ENCODE peak calls at places on chromosomes 6 and 20, in nine cellular contexts. M is Calu3, Q is left ventricle myocardium inferior, R is B cell, L is uterus, H is H9, P is natural killer cell, S is lung, D is HFFc6. X is an unnamed sample.

GRCh38 chr20:57671662-57672061 is 38.2 kb downstream of the PMEPA1 start:
- DNase-seq in M (no peak), Q (no peak), R (no peak), L (no peak), H (no peak), P (no peak), S (no peak), D (no peak), X (no peak)

GRCh38 chr6:111992851-111993250 is 61.1 kb upstream of the CCN6 start:
- DNase-seq in M (no peak), Q (no peak), R (no peak), L (no peak), H (no peak), P (no peak), S (no peak), D (no peak), X (peak)

GRCh38 chr6:33886673-33887144 is 82.9 kb upstream of the MLN start:
- DNase-seq in M (no peak), Q (peak), R (no peak), L (peak), H (no peak), P (no peak), S (peak), D (peak), X (no peak)

GRCh38 chr6:105650367-105650766 is 247.5 kb upstream of the PREP start:
- DNase-seq in M (no peak), Q (no peak), R (no peak), L (no peak), H (no peak), P (no peak), S (no peak), D (no peak), X (no peak)

GRCh38 chr20:61828891-61829290 is 236.8 kb downstream of the TAF4 start:
- DNase-seq in M (no peak), Q (no peak), R (no peak), L (no peak), H (no peak), P (no peak), S (no peak), D (no peak), X (no peak)

GRCh38 chr6:55260181-55260580 is 67.1 kb upstream of the GFRAL start:
- DNase-seq in M (no peak), Q (no peak), R (no peak), L (no peak), H (no peak), P (no peak), S (no peak), D (no peak), X (peak)

GRCh38 chr6:31178143-31179041 is 7.9 kb upstream of the POU5F1 start:
- DNase-seq in M (peak), Q (no peak), R (no peak), L (no peak), H (no peak), P (no peak), S (no peak), D (no peak), X (peak)

GRCh38 chr6:35603326-35604202 is 85.2 kb downstream of the FKBP5 start:
- DNase-seq in M (no peak), Q (no peak), R (no peak), L (no peak), H (no peak), P (no peak), S (no peak), D (no peak), X (no peak)

GRCh38 chr20:36307412-36308317 is 1.5 kb downstream of the DLGAP4 start:
- DNase-seq in M (no peak), Q (no peak), R (no peak), L (no peak), H (no peak), P (no peak), S (no peak), D (no peak), X (peak)

GRCh38 chr6:108114861-108115597 is 40.5 kb upstream of the OSTM1 start:
- DNase-seq in M (peak), Q (peak), R (peak), L (peak), H (peak), P (no peak), S (peak), D (peak), X (peak)

GRCh38 chr6:94071835-94072234 is 652.5 kb upstream of the EPHA7 start:
- DNase-seq in M (no peak), Q (no peak), R (no peak), L (no peak), H (no peak), P (no peak), S (no peak), D (no peak), X (no peak)

GRCh38 chr6:41581381-41581991 is 35.3 kb downstream of the FOXP4 start:
- DNase-seq in M (no peak), Q (no peak), R (no peak), L (peak), H (no peak), P (no peak), S (no peak), D (peak), X (no peak)

GRCh38 chr6:132286298-132287019 is 114.8 kb downstream of the MOXD1 start:
- DNase-seq in M (no peak), Q (no peak), R (peak), L (no peak), H (no peak), P (no peak), S (no peak), D (no peak), X (no peak)

GRCh38 chr6:108118791-108119211 is 44.3 kb upstream of the OSTM1 start:
- DNase-seq in M (no peak), Q (no peak), R (peak), L (no peak), H (peak), P (no peak), S (no peak), D (no peak), X (peak)

GRCh38 chr6:138485005-138485545 is 14.2 kb downstream of the NHSL1 start:
- DNase-seq in M (no peak), Q (no peak), R (no peak), L (no peak), H (no peak), P (no peak), S (no peak), D (no peak), X (no peak)

GRCh38 chr6:11212625-11213024 is 19.8 kb downstream of the NEDD9 start:
- DNase-seq in M (no peak), Q (peak), R (no peak), L (peak), H (no peak), P (no peak), S (peak), D (peak), X (no peak)

GRCh38 chr6:41422156-41422555 is 86.7 kb downstream of the NCR2 start:
- DNase-seq in M (no peak), Q (no peak), R (no peak), L (no peak), H (no peak), P (no peak), S (no peak), D (no peak), X (no peak)

GRCh38 chr20:3766832-3767433 is 620 bp downstream of the ADISSP start:
- DNase-seq in M (no peak), Q (no peak), R (no peak), L (no peak), H (no peak), P (no peak), S (no peak), D (no peak), X (no peak)

GRCh38 chr6:99241905-99242534 is 107.5 kb downstream of the FAXC start:
- DNase-seq in M (peak), Q (no peak), R (no peak), L (no peak), H (peak), P (no peak), S (no peak), D (peak), X (peak)

GRCh38 chr6:44052419-44053011 is 74.7 kb downstream of the MRPL14 start:
- DNase-seq in M (no peak), Q (no peak), R (no peak), L (no peak), H (peak), P (no peak), S (no peak), D (peak), X (peak)

GRCh38 chr6:5151955-5152401 is 66.8 kb downstream of the PPP1R3G start:
- DNase-seq in M (no peak), Q (no peak), R (no peak), L (no peak), H (no peak), P (no peak), S (no peak), D (peak), X (no peak)

GRCh38 chr6:17930321-17930993 is 57.0 kb downstream of the KIF13A start:
- DNase-seq in M (no peak), Q (no peak), R (no peak), L (no peak), H (no peak), P (no peak), S (no peak), D (no peak), X (no peak)

GRCh38 chr6:1916334-1916985 is 306.7 kb downstream of the FOXC1 start:
- DNase-seq in M (peak), Q (no peak), R (no peak), L (no peak), H (no peak), P (no peak), S (no peak), D (peak), X (no peak)

GRCh38 chr20:20440473-20440872 is 72.6 kb downstream of the INSM1 start:
- DNase-seq in M (no peak), Q (no peak), R (no peak), L (no peak), H (no peak), P (no peak), S (no peak), D (no peak), X (no peak)

GRCh38 chr20:63686492-63687321 is 9.7 kb upstream of the TNFRSF6B start:
- DNase-seq in M (peak), Q (peak), R (no peak), L (peak), H (no peak), P (no peak), S (peak), D (peak), X (no peak)

GRCh38 chr20:1130849-1131248 is 12.4 kb downstream of the PSMF1 start:
- DNase-seq in M (no peak), Q (peak), R (peak), L (no peak), H (no peak), P (no peak), S (peak), D (no peak), X (no peak)

GRCh38 chr20:36249450-36249849 is 13.2 kb downstream of the AAR2 start:
- DNase-seq in M (no peak), Q (no peak), R (no peak), L (no peak), H (no peak), P (no peak), S (no peak), D (no peak), X (no peak)

GRCh38 chr6:44430322-44430721 is 42.8 kb downstream of the CDC5L start:
- DNase-seq in M (no peak), Q (no peak), R (no peak), L (no peak), H (no peak), P (no peak), S (no peak), D (peak), X (no peak)

GRCh38 chr20:54324041-54324440 is 116.2 kb downstream of the PFDN4 start:
- DNase-seq in M (no peak), Q (no peak), R (no peak), L (no peak), H (no peak), P (no peak), S (no peak), D (no peak), X (no peak)

GRCh38 chr6:24766685-24767462 is 7.9 kb upstream of the GMNN start:
- DNase-seq in M (no peak), Q (no peak), R (peak), L (no peak), H (no peak), P (no peak), S (no peak), D (peak), X (no peak)

GRCh38 chr20:5033566-5033965 is 32.3 kb upstream of the SLC23A2 start:
- DNase-seq in M (no peak), Q (no peak), R (no peak), L (no peak), H (no peak), P (no peak), S (no peak), D (peak), X (no peak)

GRCh38 chr20:63090682-63091571 is 84.2 kb upstream of the BHLHE23 start:
- DNase-seq in M (no peak), Q (peak), R (no peak), L (peak), H (peak), P (no peak), S (no peak), D (no peak), X (peak)

GRCh38 chr6:159008656-159009288 is 8.8 kb upstream of the RSPH3 start:
- DNase-seq in M (no peak), Q (no peak), R (peak), L (no peak), H (no peak), P (no peak), S (no peak), D (peak), X (no peak)

DNA sequence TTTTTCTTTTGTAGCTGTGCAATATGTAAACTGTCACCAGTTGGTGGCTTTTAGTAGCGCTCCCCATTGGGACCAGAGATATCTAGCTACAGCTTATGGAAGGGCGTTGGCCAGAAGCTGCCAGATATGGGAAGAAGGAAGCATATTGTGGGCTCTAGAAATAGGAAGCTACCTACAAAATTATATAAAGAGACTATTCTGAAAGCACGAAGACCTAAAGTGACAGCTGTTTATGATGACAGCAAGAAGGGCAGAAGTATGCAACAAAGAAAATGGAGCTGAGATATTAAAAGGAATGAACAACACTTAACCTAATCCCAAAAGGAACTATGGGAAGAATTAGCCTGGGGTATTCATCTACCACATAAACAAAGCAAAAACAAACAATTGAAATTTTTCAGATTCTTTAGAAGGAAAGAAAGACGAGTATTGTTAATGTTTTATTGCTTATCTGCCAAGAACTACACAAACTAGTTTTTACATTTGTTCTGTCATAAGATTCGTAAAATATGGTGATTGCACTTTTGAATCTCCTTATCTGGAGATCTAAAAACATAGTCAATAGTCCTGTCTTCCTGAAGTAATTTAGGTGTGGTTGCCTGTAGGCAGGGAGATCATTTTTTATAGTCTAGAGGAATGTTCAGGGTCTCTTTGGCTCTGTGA is 81.6 kb downstream of the NCOA7 start:
- DNase-seq in M (no peak), Q (no peak), R (no peak), L (no peak), H (no peak), P (no peak), S (no peak), D (peak), X (no peak)
- TF ChIP-seq CTCF in M (no peak), Q (no peak), R (no peak), L (no peak), H (no peak), P (no peak), S (no peak), D (no peak), X (no peak)

DNA sequence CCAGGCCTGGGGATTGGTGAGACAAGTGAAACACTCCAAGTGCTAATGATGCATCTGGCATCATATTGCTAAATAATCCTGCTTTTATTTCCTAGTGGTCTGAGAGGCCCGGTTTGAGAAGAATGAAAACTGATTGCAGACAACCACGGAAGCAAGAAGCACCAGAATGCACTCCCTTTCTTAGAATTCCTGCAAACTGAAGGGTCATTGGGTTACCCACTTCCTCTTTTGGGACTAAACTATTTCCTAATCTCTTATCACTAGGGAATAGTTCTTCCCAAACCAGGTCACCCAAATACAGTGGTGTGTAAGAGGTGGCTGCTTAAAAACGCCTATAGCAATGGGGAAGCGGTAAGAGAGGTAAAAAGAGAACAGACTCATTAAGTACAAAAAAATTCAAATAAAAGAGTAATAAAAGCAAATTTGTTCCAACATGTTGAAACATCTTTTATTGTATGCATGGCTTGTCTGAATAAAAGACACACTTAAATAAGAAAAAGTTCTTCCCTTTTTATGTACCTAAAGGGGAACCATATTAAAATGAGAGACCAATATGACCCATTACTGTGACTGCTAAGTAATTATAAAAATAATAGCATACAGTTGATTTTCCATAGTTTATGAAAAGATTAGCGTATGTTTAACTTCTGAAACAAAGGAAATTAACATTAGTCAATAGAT is 125.8 kb downstream of the MYB start:
- DNase-seq in M (no peak), Q (no peak), R (no peak), L (no peak), H (no peak), P (no peak), S (no peak), D (no peak), X (no peak)
- TF ChIP-seq CTCF in M (no peak), Q (no peak), R (no peak), L (no peak), H (no peak), P (no peak), S (no peak), D (no peak), X (no peak)

GRCh38 chr6:113122060-113122459 is 735.1 kb upstream of the MARCKS start:
- DNase-seq in M (peak), Q (no peak), R (no peak), L (no peak), H (peak), P (no peak), S (no peak), D (peak), X (peak)
- TF ChIP-seq CTCF in M (no peak), Q (peak), R (no peak), L (no peak), H (peak), P (no peak), S (no peak), D (peak), X (peak)

GRCh38 chr6:49570474-49571079 is 20.1 kb downstream of the C6orf141 start:
- DNase-seq in M (no peak), Q (no peak), R (no peak), L (no peak), H (no peak), P (no peak), S (no peak), D (peak), X (no peak)
- TF ChIP-seq CTCF in M (no peak), Q (no peak), R (no peak), L (no peak), H (peak), P (no peak), S (no peak), D (peak), X (peak)

GRCh38 chr6:53273356-53273755 is 75.4 kb downstream of the ELOVL5 start:
- DNase-seq in M (no peak), Q (no peak), R (no peak), L (no peak), H (no peak), P (no peak), S (no peak), D (no peak), X (no peak)
- TF ChIP-seq CTCF in M (no peak), Q (no peak), R (no peak), L (no peak), H (peak), P (no peak), S (no peak), D (no peak), X (peak)

X was measured in endodermal cell.